ENCODE peak calls at places on chromosomes 3 and 15, in seven cellular contexts. Z, U, W, E, R, F and P are unnamed samples.

GRCh38 chr15:101542306-101543025 is 53.0 kb upstream of the PCSK6 start:
- DNase-seq in E (peak; percentile 62), F (no peak), Z (no peak), R (no peak), W (no peak), U (no peak), P (no peak)

GRCh38 chr15:80452166-80452565 is 48.0 kb downstream of the ARNT2 start:
- DNase-seq in E (no peak), U (no peak), Z (no peak), W (no peak), F (no peak), R (no peak), P (no peak)

GRCh38 chr15:75225951-75226732 is 24.5 kb downstream of the C15orf39 start:
- DNase-seq in W (no peak), Z (no peak), F (no peak), E (no peak), R (no peak), U (no peak), P (no peak)

GRCh38 chr3:150757364-150757763 is 5.6 kb downstream of the SIAH2 start:
- DNase-seq in R (no peak), W (no peak), F (no peak), Z (no peak), U (no peak), E (no peak), P (no peak)

GRCh38 chr15:78034495-78035191 is 42.9 kb downstream of the TBC1D2B start:
- DNase-seq in U (no peak), W (no peak), Z (peak; percentile 66), F (no peak), E (no peak), R (peak; percentile 72), P (no peak)

GRCh38 chr3:132347095-132347494 is 29.9 kb downstream of the ACP3 start:
- DNase-seq in U (no peak), F (no peak), Z (peak; percentile 28), E (no peak), R (no peak), W (peak; percentile 9), P (no peak)

GRCh38 chr3:149004622-149005021 is 13.3 kb downstream of the GYG1 start:
- DNase-seq in W (no peak), R (no peak), Z (no peak), U (no peak), E (no peak), F (no peak), P (no peak)

GRCh38 chr15:31202953-31203352 is 101.4 kb upstream of the TRPM1 start:
- DNase-seq in W (no peak), F (no peak), Z (no peak), R (no peak), U (no peak), E (no peak), P (no peak)

GRCh38 chr3:123610331-123610730 is 25.5 kb upstream of the HACD2 start:
- DNase-seq in E (no peak), R (no peak), F (no peak), U (no peak), Z (no peak), W (no peak), P (no peak)

GRCh38 chr3:141227752-141228151 is 3.9 kb upstream of the PXYLP1 start:
- DNase-seq in F (no peak), U (no peak), E (no peak), W (no peak), Z (no peak), R (no peak), P (no peak)

GRCh38 chr15:89978914-89979313 is 22.2 kb upstream of the ZNF710 start:
- DNase-seq in U (no peak), Z (no peak), F (no peak), R (no peak), W (no peak), E (peak; percentile 45), P (no peak)

GRCh38 chr3:177362646-177363045 is 165.4 kb upstream of the TBL1XR1 start:
- DNase-seq in U (no peak), E (no peak), R (peak; percentile 40), W (no peak), Z (no peak), F (no peak), P (no peak)

GRCh38 chr3:140910860-140911259 is 30.8 kb upstream of the SLC25A36 start:
- DNase-seq in U (peak; percentile 51), E (no peak), R (no peak), Z (no peak), W (no peak), F (no peak), P (no peak)

GRCh38 chr3:116441652-116442051 is 3.6 kb downstream of the LSAMP start:
- DNase-seq in R (no peak), Z (no peak), F (no peak), E (no peak), W (no peak), U (no peak), P (no peak)

GRCh38 chr3:53495518-53496501 is 1.4 kb downstream of the CACNA1D start:
- DNase-seq in E (peak; percentile 70), U (no peak), R (peak; percentile 17), Z (peak; percentile 30), W (no peak), F (no peak), P (no peak)

GRCh38 chr15:39804026-39804425 is 21.4 kb upstream of the FSIP1 start:
- DNase-seq in E (no peak), Z (no peak), F (no peak), W (peak; percentile 21), U (no peak), R (no peak), P (no peak)

GRCh38 chr15:70400766-70401541 is 303.2 kb upstream of the TLE3 start:
- DNase-seq in U (no peak), Z (no peak), W (no peak), F (no peak), E (no peak), R (no peak), P (no peak)

GRCh38 chr3:32937331-32937730 is 14.1 kb upstream of the CCR4 start:
- DNase-seq in F (no peak), E (no peak), W (no peak), R (no peak), Z (no peak), U (no peak), P (no peak)

GRCh38 chr3:16484216-16484615 is 29.3 kb downstream of the RFTN1 start:
- DNase-seq in U (no peak), W (no peak), E (peak; percentile 85), F (peak; percentile 48), R (peak; percentile 42), Z (peak; percentile 40), P (no peak)
- TF ChIP-seq POLR2AphosphoS5 in U (no peak), W (no peak), E (no peak), F (no peak), R (peak; percentile 78), Z (peak; percentile 63), P (no peak)

GRCh38 chr3:136957751-136958288 is at the start of gene IL20RB:
- DNase-seq in U (peak; percentile 62), R (no peak), F (no peak), W (no peak), Z (no peak), E (no peak), P (peak; percentile 74)

GRCh38 chr3:136954980-136955780 is 2.6 kb upstream of the IL20RB start:
- DNase-seq in Z (no peak), E (no peak), F (no peak), R (no peak), U (no peak), W (peak; percentile 8), P (no peak)

GRCh38 chr3:136954246-136954645 is 3.5 kb upstream of the IL20RB start:
- DNase-seq in W (no peak), E (no peak), Z (no peak), U (no peak), F (no peak), R (no peak), P (no peak)

GRCh38 chr3:136956994-136957393 is 789 bp upstream of the IL20RB start:
- DNase-seq in W (no peak), Z (no peak), U (no peak), E (no peak), F (no peak), R (no peak), P (no peak)

GRCh38 chr3:136955813-136956212 is 2.0 kb upstream of the IL20RB start:
- DNase-seq in F (no peak), R (peak; percentile 67), W (peak; percentile 81), Z (no peak), E (no peak), U (peak; percentile 77), P (no peak)
- H3K27ac ChIP-seq in F (no peak overlapping the region), R (peak overlapping the region; percentile 34), W (peak overlapping the region; percentile 41), Z (peak overlapping the region; percentile 48), E (no peak overlapping the region), U (peak overlapping the region; percentile 26), P (peak overlapping the region; percentile 18)

GRCh38 chr3:59820352-59820934 is 770.6 kb upstream of the CFAP20DC start:
- DNase-seq in W (no peak), F (no peak), R (no peak), U (no peak), Z (no peak), E (no peak), P (no peak)

GRCh38 chr3:59817511-59817910 is 767.7 kb upstream of the CFAP20DC start:
- DNase-seq in E (no peak), F (no peak), R (no peak), Z (no peak), W (no peak), U (no peak), P (no peak)

GRCh38 chr3:59816312-59816711 is 766.5 kb upstream of the CFAP20DC start:
- DNase-seq in R (no peak), W (no peak), Z (no peak), U (no peak), F (no peak), E (no peak), P (no peak)

GRCh38 chr3:59821274-59821673 is 771.4 kb upstream of the CFAP20DC start:
- DNase-seq in U (no peak), R (no peak), F (no peak), Z (no peak), W (no peak), E (no peak), P (no peak)

GRCh38 chr3:59818033-59818936 is 768.5 kb upstream of the CFAP20DC start:
- DNase-seq in U (peak; percentile 85), R (peak; percentile 76), Z (peak; percentile 76), F (peak; percentile 75), E (peak; percentile 91), W (no peak), P (peak; percentile 85)
- TF ChIP-seq POLR2AphosphoS5 in U (peak; percentile 37), R (no peak), Z (no peak), F (no peak), E (no peak), W (no peak), P (no peak)

GRCh38 chr3:51808920-51809319 is 29.9 kb upstream of the IQCF6 start:
- DNase-seq in W (no peak), Z (no peak), E (no peak), F (no peak), U (no peak), R (no peak), P (no peak)

GRCh38 chr3:51815614-51816013 is 36.6 kb upstream of the IQCF6 start:
- DNase-seq in U (no peak), Z (no peak), R (no peak), W (no peak), E (no peak), F (no peak), P (no peak)

GRCh38 chr3:51817375-51817774 is 38.3 kb upstream of the IQCF6 start:
- DNase-seq in W (no peak), R (no peak), Z (no peak), E (no peak), U (no peak), F (no peak), P (no peak)

GRCh38 chr3:51814034-51814433 is 35.0 kb upstream of the IQCF6 start:
- DNase-seq in Z (no peak), E (no peak), U (no peak), W (no peak), R (no peak), F (no peak), P (no peak)

GRCh38 chr3:51813539-51813938 is 34.5 kb upstream of the IQCF6 start:
- DNase-seq in F (no peak), R (no peak), W (no peak), U (no peak), Z (peak; percentile 30), E (no peak), P (no peak)
- H3K27ac ChIP-seq in F (no peak overlapping the region), R (no peak overlapping the region), W (no peak overlapping the region), U (no peak overlapping the region), Z (no peak overlapping the region), E (no peak overlapping the region), P (no peak overlapping the region)